ENCODE peak calls at places on chromosomes 4 and X, in seven cellular contexts. K is T-helper 9 cell; X is activated naive CD8-positive, alpha-beta T cell treated with anti-CD3 and anti-CD28 coated beads, Interleukin-2, amount 50 U/mL, for 24 hours; F is endothelial cell; S is AG04450; R is stimulated activated CD4-positive, alpha-beta T cell treated with anti-CD3 and anti-CD28 coated beads, Interleukin-2, amount 100 ng/mL, for 24 hours; U is LHCN-M2. J is an unnamed sample.

GRCh38 chr4:98932539-98932938 is 3.6 kb upstream of the EIF4E start:
- DNase-seq in K (no peak), X (no peak), F (no peak), S (no peak), R (no peak), U (peak; percentile 45), J (peak; percentile 28)

GRCh38 chrX:39969099-39969825 is 128.5 kb downstream of the BCOR start:
- DNase-seq in K (no peak), X (peak; percentile 6), F (no peak), S (no peak), R (peak; percentile 12), U (no peak), J (no peak)

GRCh38 chrX:47145408-47146120 is 543 bp downstream of the RBM10 start:
- DNase-seq in K (no peak), X (no peak), F (no peak), S (no peak), R (no peak), U (no peak), J (no peak)

GRCh38 chrX:128021566-128021965 is 30.6 kb downstream of the ACTRT1 start:
- DNase-seq in K (no peak), X (no peak), F (no peak), S (no peak), R (no peak), U (no peak), J (no peak)

GRCh38 chrX:138710866-138711331 is 618 bp downstream of the FGF13 start:
- DNase-seq in K (no peak), X (no peak), F (peak; percentile 29), S (no peak), R (no peak), U (peak; percentile 1), J (no peak)

GRCh38 chr4:95847908-95848468 is 8.1 kb downstream of the PDHA2 start:
- DNase-seq in K (no peak), X (no peak), F (no peak), S (no peak), R (no peak), U (no peak), J (no peak)

GRCh38 chr4:2651546-2651945 is 104.6 kb downstream of the TNIP2 start:
- DNase-seq in K (no peak), X (no peak), F (no peak), S (no peak), R (no peak), U (no peak), J (no peak)

GRCh38 chr4:121726642-121727268 is 30.0 kb upstream of the ANXA5 start:
- DNase-seq in K (no peak), X (no peak), F (peak; percentile 11), S (no peak), R (no peak), U (peak; percentile 76), J (peak; percentile 79)

GRCh38 chrX:9114245-9114644 is 80.3 kb upstream of the FAM9B start:
- DNase-seq in K (no peak), X (no peak), F (no peak), S (no peak), R (no peak), U (no peak), J (no peak)

GRCh38 chr4:752196-752861 is 46.7 kb downstream of the PCGF3 start:
- DNase-seq in K (no peak), X (no peak), F (no peak), S (no peak), R (no peak), U (peak; percentile 97), J (no peak)

GRCh38 chrX:46849933-46850332 is 13.1 kb downstream of the RP2 start:
- DNase-seq in K (no peak), X (no peak), F (no peak), S (no peak), R (no peak), U (peak; percentile 20), J (no peak)

GRCh38 chrX:154751121-154751668 is 318 bp upstream of the GAB3 start:
- DNase-seq in K (no peak), X (no peak), F (no peak), S (no peak), R (no peak), U (no peak), J (no peak)

GRCh38 chr4:76515975-76516853 is 81.2 kb downstream of the SHROOM3 start:
- DNase-seq in K (no peak), X (no peak), F (no peak), S (no peak), R (no peak), U (no peak), J (peak; percentile 28)

GRCh38 chr4:88771883-88772450 is 74.3 kb upstream of the NAP1L5 start:
- DNase-seq in K (no peak), X (no peak), F (no peak), S (no peak), R (no peak), U (no peak), J (no peak)

GRCh38 chr4:2977116-2978097 is 14.0 kb downstream of the GRK4 start:
- DNase-seq in K (no peak), X (no peak), F (no peak), S (no peak), R (no peak), U (peak; percentile 42), J (peak; percentile 69)

GRCh38 chrX:119516157-119516702 is 48.0 kb downstream of the SLC25A5 start:
- DNase-seq in K (no peak), X (peak; percentile 8), F (peak; percentile 33), S (peak; percentile 30), R (peak; percentile 4), U (peak; percentile 54), J (peak; percentile 73)

GRCh38 chr4:1201851-1202525 is 29.6 kb upstream of the SPON2 start:
- DNase-seq in K (peak; percentile 77), X (peak; percentile 72), F (no peak), S (peak; percentile 86), R (peak; percentile 76), U (peak; percentile 64), J (peak; percentile 98)

J was measured in fibroblast of villous mesenchyme.